ENCODE peak calls at places on chromosomes 11 and 22, in nine cellular contexts. Y, P, J, Z, A, W, N, B and O are unnamed samples.

GRCh38 chr11:11981840-11982239 is 26.6 kb downstream of the DKK3 start:
- DNase-seq in Y (no peak), P (peak; percentile 64), J (no peak), Z (no peak), A (no peak), W (no peak), N (no peak), B (no peak), O (no peak)

GRCh38 chr11:73415854-73416615 is 39.8 kb downstream of the RELT start:
- DNase-seq in Y (no peak), P (no peak), J (no peak), Z (peak; percentile 87), A (no peak), W (no peak), N (no peak), B (no peak), O (no peak)

GRCh38 chr22:40920526-40920925 is 30.7 kb upstream of the RBX1 start:
- DNase-seq in Y (no peak), P (no peak), J (no peak), Z (peak; percentile 12), A (no peak), W (no peak), N (no peak), B (no peak), O (no peak)

GRCh38 chr11:29616611-29617010 is 400.2 kb downstream of the KCNA4 start:
- DNase-seq in Y (no peak), P (no peak), J (no peak), Z (peak; percentile 29), A (no peak), W (no peak), N (no peak), B (no peak), O (no peak)

GRCh38 chr11:69480547-69481392 is 693 bp upstream of the LINC01488 start:
- DNase-seq in Y (peak; percentile 74), P (no peak), J (no peak), Z (peak; percentile 86), A (no peak), W (no peak), N (no peak), B (no peak), O (no peak)

GRCh38 chr22:33519140-33519973 is 400.9 kb downstream of the LARGE1 start:
- DNase-seq in Y (no peak), P (no peak), J (peak; percentile 69), Z (peak; percentile 62), A (peak; percentile 45), W (peak; percentile 86), N (no peak), B (peak; percentile 68), O (no peak)

GRCh38 chr11:47106839-47107520 is 69.7 kb downstream of the ARFGAP2 start:
- DNase-seq in Y (no peak), P (no peak), J (no peak), Z (no peak), A (no peak), W (no peak), N (no peak), B (no peak), O (no peak)

GRCh38 chr22:30220338-30221009 is 26.1 kb downstream of the LIF start:
- DNase-seq in Y (no peak), P (no peak), J (no peak), Z (no peak), A (no peak), W (no peak), N (no peak), B (no peak), O (no peak)

GRCh38 chr11:62835336-62835735 is 2.7 kb upstream of the TEX54 start:
- DNase-seq in Y (no peak), P (no peak), J (no peak), Z (no peak), A (no peak), W (no peak), N (no peak), B (no peak), O (no peak)
- TF ChIP-seq CTCF in Y (no peak), P (no peak), J (no peak), Z (no peak), A (no peak), W (no peak), N (no peak), B (no peak), O (no peak)

GRCh38 chr11:25855916-25856315 is 476.0 kb upstream of the ANO3 start:
- DNase-seq in Y (no peak), P (no peak), J (no peak), Z (no peak), A (no peak), W (no peak), N (no peak), B (no peak), O (no peak)

GRCh38 chr11:25860677-25861445 is 471.1 kb upstream of the ANO3 start:
- DNase-seq in Y (no peak), P (no peak), J (no peak), Z (peak; percentile 1), A (no peak), W (no peak), N (no peak), B (peak; percentile 89), O (no peak)

GRCh38 chr11:25859776-25860175 is 472.2 kb upstream of the ANO3 start:
- DNase-seq in Y (no peak), P (no peak), J (no peak), Z (no peak), A (no peak), W (no peak), N (no peak), B (no peak), O (no peak)
- TF ChIP-seq CTCF in Y (no peak), P (no peak), J (no peak), Z (no peak), A (no peak), W (no peak), N (no peak), B (no peak), O (no peak)

GRCh38 chr11:128757235-128757711 is 63.4 kb downstream of the FLI1 start:
- DNase-seq in Y (no peak), P (no peak), J (no peak), Z (peak; percentile 34), A (no peak), W (peak; percentile 96), N (no peak), B (peak; percentile 17), O (no peak)
- TF ChIP-seq CTCF in Y (peak; percentile 44), P (no peak), J (peak; percentile 51), Z (peak; percentile 29), A (no peak), W (peak; percentile 82), N (no peak), B (no peak), O (peak; percentile 34)

DNA sequence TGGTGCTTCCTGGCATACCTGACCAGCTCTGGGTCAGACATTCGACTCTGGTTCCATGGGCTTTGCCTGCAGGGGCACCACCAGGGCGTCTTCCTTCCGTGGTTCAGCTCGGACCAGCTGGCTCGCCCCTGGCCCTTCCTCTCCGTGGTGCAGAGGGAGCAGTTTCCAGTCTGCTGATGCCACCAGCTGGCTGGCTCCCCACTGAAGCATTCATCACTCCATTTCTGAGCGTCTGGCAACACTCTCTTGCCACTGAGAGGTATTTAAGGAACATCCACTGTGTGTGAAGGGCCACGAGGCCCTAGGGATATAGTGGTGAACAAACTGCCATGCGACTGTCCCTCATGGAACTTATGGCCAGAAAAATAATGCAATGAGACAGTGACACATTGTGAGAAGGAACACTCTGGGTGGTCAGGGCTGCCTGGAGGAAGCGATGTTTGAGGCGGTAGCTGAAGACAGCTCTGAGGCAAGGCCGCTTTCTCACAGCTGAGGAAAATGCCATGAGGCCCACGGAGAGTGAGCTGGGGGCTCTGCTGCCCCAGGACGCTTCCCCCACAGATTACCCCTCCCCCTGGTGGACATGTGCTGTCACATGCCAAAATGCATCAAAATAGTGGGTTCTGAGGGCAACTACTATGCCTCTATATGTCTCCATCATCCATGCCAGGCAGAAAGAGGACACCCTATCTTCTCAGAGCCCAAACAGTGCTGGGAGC is 44.9 kb upstream of the ARFGAP3 start:
- DNase-seq in Y (peak; percentile 61), P (no peak), J (no peak), Z (no peak), A (no peak), W (peak; percentile 24), N (no peak), B (no peak), O (no peak)
- TF ChIP-seq CTCF in Y (peak; percentile 34), P (no peak), J (peak; percentile 28), Z (peak; percentile 19), A (peak; percentile 44), W (peak; percentile 47), N (peak; percentile 34), B (no peak), O (peak; percentile 54)

GRCh38 chr11:17547932-17548331 is 873 bp downstream of the OTOG start:
- DNase-seq in Y (no peak), P (no peak), J (no peak), Z (no peak), A (no peak), W (no peak), N (no peak), B (no peak), O (no peak)
- TF ChIP-seq CTCF in Y (no peak), P (no peak), J (no peak), Z (no peak), A (no peak), W (no peak), N (no peak), B (no peak), O (no peak)

GRCh38 chr11:40215605-40216004 is 1243.8 kb downstream of the LRRC4C start:
- DNase-seq in Y (no peak), P (no peak), J (no peak), Z (no peak), A (no peak), W (no peak), N (no peak), B (no peak), O (no peak)
- TF ChIP-seq CTCF in Y (no peak), P (no peak), J (no peak), Z (no peak), A (no peak), W (no peak), N (no peak), B (no peak), O (no peak)

GRCh38 chr11:3195251-3196160 is 23.1 kb downstream of the MRGPRG start:
- DNase-seq in Y (no peak), P (peak; percentile 80), J (no peak), Z (peak; percentile 30), A (no peak), W (no peak), N (no peak), B (peak; percentile 40), O (no peak)
- TF ChIP-seq CTCF in Y (peak; percentile 45), P (no peak), J (no peak), Z (peak; percentile 67), A (peak; percentile 33), W (no peak), N (no peak), B (peak; percentile 57), O (peak; percentile 54)